ENCODE peak calls at places on chromosomes 1 and 21, in ten cellular contexts. G is body of pancreas; B is small intestine; F is skeletal muscle cell; H is dermis microvascular lymphatic vessel endothelial cell; A is cerebellum; T is naive thymus-derived CD8-positive, alpha-beta T cell; W is stimulated activated CD8-positive, alpha-beta memory T cell treated with anti-CD3 and anti-CD28 coated beads, Interleukin-15, amount 100 ng/mL, for 24 hours; E is GM23248; S is NCI-H345. L is an unnamed sample.

GRCh38 chr1:57132993-57133614 is 167.3 kb upstream of the C8B start:
- DNase-seq in G (no peak), B (no peak), F (no peak), H (no peak), A (no peak), T (no peak), W (no peak), E (peak; percentile 51), S (no peak), L (no peak)

GRCh38 chr1:58975888-58976287 is 192.0 kb upstream of the JUN start:
- DNase-seq in G (no peak), B (no peak), F (no peak), H (no peak), A (no peak), T (no peak), W (no peak), E (peak; percentile 2), S (no peak), L (no peak)

GRCh38 chr1:201606581-201606980 is 67.7 kb downstream of the NAV1 start:
- DNase-seq in G (no peak), B (no peak), F (no peak), H (no peak), A (no peak), T (no peak), W (no peak), E (no peak), S (no peak), L (no peak)

GRCh38 chr1:119893827-119894700 is 2.3 kb downstream of the ADAM30 start:
- DNase-seq in G (no peak), B (no peak), F (no peak), H (no peak), A (no peak), T (no peak), W (no peak), E (no peak), S (no peak), L (no peak)

GRCh38 chr1:203084588-203085527 is 954 bp downstream of the MYOG start:
- DNase-seq in G (peak; percentile 22), B (peak; percentile 11), F (no peak), H (no peak), A (no peak), T (no peak), W (no peak), E (no peak), S (no peak), L (peak; percentile 8)

GRCh38 chr1:65075123-65075976 is 72.7 kb upstream of the AK4 start:
- DNase-seq in G (peak; percentile 63), B (peak; percentile 76), F (no peak), H (peak; percentile 67), A (peak; percentile 42), T (peak; percentile 78), W (no peak), E (peak; percentile 71), S (peak; percentile 30), L (peak; percentile 73)

GRCh38 chr1:15053091-15053657 is 100.4 kb upstream of the TMEM51 start:
- DNase-seq in G (no peak), B (no peak), F (no peak), H (no peak), A (no peak), T (no peak), W (no peak), E (no peak), S (no peak), L (no peak)

GRCh38 chr21:45556645-45557601 is 14.7 kb upstream of the SLC19A1 start:
- DNase-seq in G (no peak), B (no peak), F (no peak), H (no peak), A (no peak), T (no peak), W (no peak), E (peak; percentile 44), S (no peak), L (no peak)

GRCh38 chr1:84174051-84174556 is 30.0 kb downstream of the PRKACB start:
- DNase-seq in G (no peak), B (peak; percentile 35), F (no peak), H (peak; percentile 29), A (no peak), T (no peak), W (no peak), E (peak; percentile 46), S (no peak), L (peak; percentile 20)

GRCh38 chr1:7224081-7224534 is 438.9 kb downstream of the CAMTA1 start:
- DNase-seq in G (no peak), B (no peak), F (no peak), H (no peak), A (no peak), T (no peak), W (no peak), E (no peak), S (peak; percentile 26), L (no peak)